ENCODE peak calls at places on chromosomes 12 and 14, in ten cellular contexts. N, M, D, Y, L, S, F, V, C and B are unnamed samples.

GRCh38 chr12:54195736-54196347 is 7.1 kb upstream of the SMUG1 start:
- DNase-seq in D (no peak), M (peak), C (no peak), Y (no peak), N (peak), L (no peak), F (peak), S (peak), V (no peak), B (peak)

GRCh38 chr14:77763316-77763715 is 2.4 kb upstream of the SNW1 start:
- DNase-seq in V (no peak), C (no peak), S (no peak), Y (no peak), D (no peak), M (no peak), F (no peak), N (no peak), L (no peak), B (no peak)

GRCh38 chr12:89101440-89101839 is 250.9 kb downstream of the DUSP6 start:
- DNase-seq in M (no peak), F (no peak), D (no peak), C (no peak), Y (no peak), S (no peak), V (no peak), L (no peak), N (no peak), B (peak)

GRCh38 chr12:128783129-128783574 is 40.6 kb downstream of the SLC15A4 start:
- DNase-seq in Y (peak), N (peak), F (no peak), V (no peak), L (no peak), S (peak), M (peak), D (no peak), C (no peak), B (no peak)

GRCh38 chr12:76866726-76867125 is 12.1 kb downstream of the CSRP2 start:
- DNase-seq in D (peak), N (peak), Y (peak), S (no peak), C (no peak), L (no peak), V (no peak), M (peak), F (no peak), B (peak)

GRCh38 chr12:1502856-1503255 is 91.5 kb downstream of the FBXL14 start:
- DNase-seq in F (no peak), N (no peak), S (no peak), M (peak), D (no peak), L (no peak), Y (no peak), C (no peak), V (no peak), B (no peak)

GRCh38 chr12:45232771-45233372 is 17.0 kb downstream of the ANO6 start:
- DNase-seq in M (peak), F (peak), N (peak), D (peak), L (peak), Y (peak), V (no peak), C (no peak), S (peak), B (no peak)

GRCh38 chr12:92186038-92186470 is 40.4 kb upstream of the BTG1 start:
- DNase-seq in Y (no peak), D (no peak), M (no peak), N (no peak), C (no peak), V (no peak), S (no peak), L (no peak), F (no peak), B (no peak)

GRCh38 chr12:92848740-92849139 is 80.4 kb downstream of the EEA1 start:
- DNase-seq in F (no peak), Y (no peak), N (no peak), V (no peak), C (no peak), L (no peak), M (no peak), S (no peak), D (no peak), B (no peak)